ENCODE peak calls at places on chromosomes 1 and 21, in seven cellular contexts. One of them, this sample, is unnamed.

GRCh38 chr1:223504741-223505140 is 111.5 kb downstream of the CCDC185 start:
- DNase-seq in stimulated activated naive CD4-positive, alpha-beta T cell treated with Interleukin-2 at 50 U/mL for 16 hours: no peak
- DNase-seq in esophagus squamous epithelium: no peak
- DNase-seq in activated CD4-positive, alpha-beta T cell treated with anti-CD3 and anti-CD28 coated beads, Interleukin-2, amount 10 ng/mL, durations not matched to agents 7 days and 5 days: no peak
- DNase-seq in globus pallidus: peak
- DNase-seq in effector CD4-positive, alpha-beta T cell: no peak
- DNase-seq in CD4-positive, CD25-positive, alpha-beta regulatory T cell: no peak
- DNase-seq in this sample: no peak

GRCh38 chr1:90723561-90724108 is 6.5 kb upstream of the BARHL2 start:
- DNase-seq in stimulated activated naive CD4-positive, alpha-beta T cell treated with Interleukin-2 at 50 U/mL for 16 hours: no peak
- DNase-seq in activated CD4-positive, alpha-beta T cell treated with anti-CD3 and anti-CD28 coated beads, Interleukin-2, amount 10 ng/mL, durations not matched to agents 7 days and 5 days: no peak
- DNase-seq in effector CD4-positive, alpha-beta T cell: no peak
- DNase-seq in CD4-positive, CD25-positive, alpha-beta regulatory T cell: no peak
- DNase-seq in esophagus squamous epithelium: no peak
- DNase-seq in globus pallidus: no peak
- DNase-seq in this sample: peak

GRCh38 chr1:47830856-47831255 is 166.3 kb downstream of the TRABD2B start:
- DNase-seq in effector CD4-positive, alpha-beta T cell: no peak
- DNase-seq in esophagus squamous epithelium: no peak
- DNase-seq in activated CD4-positive, alpha-beta T cell treated with anti-CD3 and anti-CD28 coated beads, Interleukin-2, amount 10 ng/mL, durations not matched to agents 7 days and 5 days: no peak
- DNase-seq in globus pallidus: no peak
- DNase-seq in stimulated activated naive CD4-positive, alpha-beta T cell treated with Interleukin-2 at 50 U/mL for 16 hours: no peak
- DNase-seq in CD4-positive, CD25-positive, alpha-beta regulatory T cell: no peak
- DNase-seq in this sample: no peak

GRCh38 chr1:240701412-240701811 is 89.5 kb upstream of the GREM2 start:
- DNase-seq in activated CD4-positive, alpha-beta T cell treated with anti-CD3 and anti-CD28 coated beads, Interleukin-2, amount 10 ng/mL, durations not matched to agents 7 days and 5 days: no peak
- DNase-seq in stimulated activated naive CD4-positive, alpha-beta T cell treated with Interleukin-2 at 50 U/mL for 16 hours: no peak
- DNase-seq in CD4-positive, CD25-positive, alpha-beta regulatory T cell: no peak
- DNase-seq in esophagus squamous epithelium: no peak
- DNase-seq in effector CD4-positive, alpha-beta T cell: no peak
- DNase-seq in globus pallidus: no peak
- DNase-seq in this sample: no peak

GRCh38 chr1:230335861-230336549 is 90.1 kb downstream of the PGBD5 start:
- DNase-seq in esophagus squamous epithelium: no peak
- DNase-seq in activated CD4-positive, alpha-beta T cell treated with anti-CD3 and anti-CD28 coated beads, Interleukin-2, amount 10 ng/mL, durations not matched to agents 7 days and 5 days: no peak
- DNase-seq in globus pallidus: no peak
- DNase-seq in CD4-positive, CD25-positive, alpha-beta regulatory T cell: no peak
- DNase-seq in effector CD4-positive, alpha-beta T cell: no peak
- DNase-seq in stimulated activated naive CD4-positive, alpha-beta T cell treated with Interleukin-2 at 50 U/mL for 16 hours: no peak
- DNase-seq in this sample: no peak

GRCh38 chr1:152049291-152050073 is 12.7 kb upstream of the S100A11 start:
- DNase-seq in globus pallidus: no peak
- DNase-seq in CD4-positive, CD25-positive, alpha-beta regulatory T cell: no peak
- DNase-seq in activated CD4-positive, alpha-beta T cell treated with anti-CD3 and anti-CD28 coated beads, Interleukin-2, amount 10 ng/mL, durations not matched to agents 7 days and 5 days: no peak
- DNase-seq in stimulated activated naive CD4-positive, alpha-beta T cell treated with Interleukin-2 at 50 U/mL for 16 hours: no peak
- DNase-seq in esophagus squamous epithelium: no peak
- DNase-seq in effector CD4-positive, alpha-beta T cell: no peak
- DNase-seq in this sample: no peak

GRCh38 chr21:34579411-34579810 is 35.5 kb downstream of the RCAN1 start:
- DNase-seq in globus pallidus: no peak
- DNase-seq in activated CD4-positive, alpha-beta T cell treated with anti-CD3 and anti-CD28 coated beads, Interleukin-2, amount 10 ng/mL, durations not matched to agents 7 days and 5 days: no peak
- DNase-seq in CD4-positive, CD25-positive, alpha-beta regulatory T cell: no peak
- DNase-seq in effector CD4-positive, alpha-beta T cell: no peak
- DNase-seq in stimulated activated naive CD4-positive, alpha-beta T cell treated with Interleukin-2 at 50 U/mL for 16 hours: no peak
- DNase-seq in esophagus squamous epithelium: no peak
- DNase-seq in this sample: no peak

GRCh38 chr1:225488671-225489070 is 60.8 kb upstream of the LBR start:
- DNase-seq in activated CD4-positive, alpha-beta T cell treated with anti-CD3 and anti-CD28 coated beads, Interleukin-2, amount 10 ng/mL, durations not matched to agents 7 days and 5 days: no peak
- DNase-seq in globus pallidus: no peak
- DNase-seq in esophagus squamous epithelium: no peak
- DNase-seq in CD4-positive, CD25-positive, alpha-beta regulatory T cell: no peak
- DNase-seq in stimulated activated naive CD4-positive, alpha-beta T cell treated with Interleukin-2 at 50 U/mL for 16 hours: no peak
- DNase-seq in effector CD4-positive, alpha-beta T cell: no peak
- DNase-seq in this sample: no peak

This sample was measured in G401.